ENCODE peak calls at places on chromosomes 5 and 9, in four cellular contexts. One of them, this sample, is unnamed. For H3K36me3, the result is how much of the 10 kb centered on the place peaks cover.

GRCh38 chr9:130021123-130021522 is 21.9 kb downstream of the FNBP1 start:
- DNase-seq in PC-9: peak
- DNase-seq in kidney: no peak
- DNase-seq in heart right ventricle: no peak
- DNase-seq in this sample: no peak

GRCh38 chr9:137405677-137406081 is 17.3 kb downstream of the EXD3 start:
- DNase-seq in PC-9: no peak
- DNase-seq in kidney: peak
- DNase-seq in heart right ventricle: no peak
- DNase-seq in this sample: no peak

GRCh38 chr9:127899200-127899943 is at the start of gene ST6GALNAC6:
- DNase-seq in PC-9: no peak
- DNase-seq in kidney: peak
- DNase-seq in heart right ventricle: peak
- DNase-seq in this sample: peak

GRCh38 chr9:108003551-108003950 is 514.0 kb upstream of the KLF4 start:
- DNase-seq in PC-9: no peak
- DNase-seq in kidney: no peak
- DNase-seq in heart right ventricle: no peak
- DNase-seq in this sample: no peak

GRCh38 chr9:94912700-94913249 is 186.3 kb downstream of the AOPEP start:
- DNase-seq in PC-9: peak
- DNase-seq in kidney: no peak
- DNase-seq in heart right ventricle: peak
- DNase-seq in this sample: no peak

GRCh38 chr5:138773215-138773614 is 20.0 kb downstream of the CTNNA1 start:
- DNase-seq in PC-9: no peak
- DNase-seq in kidney: no peak
- DNase-seq in heart right ventricle: no peak
- DNase-seq in this sample: no peak

GRCh38 chr5:173498286-173498685 is 118.2 kb downstream of the BOD1 start:
- DNase-seq in PC-9: peak
- DNase-seq in kidney: no peak
- DNase-seq in heart right ventricle: peak
- DNase-seq in this sample: no peak

GRCh38 chr5:173094012-173094661 is 38.0 kb downstream of the CREBRF start:
- DNase-seq in PC-9: peak
- DNase-seq in kidney: no peak
- DNase-seq in heart right ventricle: no peak
- DNase-seq in this sample: no peak

GRCh38 chr5:131984945-131985665 is 26.4 kb downstream of the ACSL6 start:
- DNase-seq in PC-9: no peak
- DNase-seq in kidney: peak
- DNase-seq in heart right ventricle: no peak
- DNase-seq in this sample: no peak

GRCh38 chr9:127898433-127899199 is 787 bp downstream of the ST6GALNAC6 start:
- DNase-seq in PC-9: no peak
- DNase-seq in kidney: peak
- DNase-seq in heart right ventricle: peak
- DNase-seq in this sample: peak

GRCh38 chr9:3475300-3476020 is 50.3 kb downstream of the RFX3 start:
- DNase-seq in PC-9: no peak
- DNase-seq in kidney: no peak
- DNase-seq in heart right ventricle: no peak
- DNase-seq in this sample: no peak

GRCh38 chr9:137398561-137399468 is 24.1 kb downstream of the EXD3 start:
- DNase-seq in PC-9: no peak
- DNase-seq in kidney: no peak
- DNase-seq in heart right ventricle: no peak
- DNase-seq in this sample: no peak

GRCh38 chr9:114424126-114424525 is 36.3 kb upstream of the AKNA start:
- DNase-seq in PC-9: no peak
- DNase-seq in kidney: no peak
- DNase-seq in heart right ventricle: no peak
- DNase-seq in this sample: no peak

GRCh38 chr9:78292026-78292425 is 4.9 kb upstream of the PSAT1 start:
- DNase-seq in PC-9: no peak
- DNase-seq in kidney: no peak
- DNase-seq in heart right ventricle: no peak
- DNase-seq in this sample: no peak

GRCh38 chr9:98054376-98054951 is 2.1 kb upstream of the NANS start:
- DNase-seq in PC-9: no peak
- DNase-seq in kidney: peak
- DNase-seq in heart right ventricle: no peak
- DNase-seq in this sample: no peak

GRCh38 chr9:98057095-98057799 is 715 bp downstream of the NANS start:
- DNase-seq in PC-9: no peak
- DNase-seq in kidney: no peak
- DNase-seq in heart right ventricle: no peak
- DNase-seq in this sample: no peak

GRCh38 chr9:98062161-98062560 is 5.6 kb downstream of the NANS start:
- DNase-seq in PC-9: no peak
- DNase-seq in kidney: no peak
- DNase-seq in heart right ventricle: no peak
- DNase-seq in this sample: no peak

DNA sequence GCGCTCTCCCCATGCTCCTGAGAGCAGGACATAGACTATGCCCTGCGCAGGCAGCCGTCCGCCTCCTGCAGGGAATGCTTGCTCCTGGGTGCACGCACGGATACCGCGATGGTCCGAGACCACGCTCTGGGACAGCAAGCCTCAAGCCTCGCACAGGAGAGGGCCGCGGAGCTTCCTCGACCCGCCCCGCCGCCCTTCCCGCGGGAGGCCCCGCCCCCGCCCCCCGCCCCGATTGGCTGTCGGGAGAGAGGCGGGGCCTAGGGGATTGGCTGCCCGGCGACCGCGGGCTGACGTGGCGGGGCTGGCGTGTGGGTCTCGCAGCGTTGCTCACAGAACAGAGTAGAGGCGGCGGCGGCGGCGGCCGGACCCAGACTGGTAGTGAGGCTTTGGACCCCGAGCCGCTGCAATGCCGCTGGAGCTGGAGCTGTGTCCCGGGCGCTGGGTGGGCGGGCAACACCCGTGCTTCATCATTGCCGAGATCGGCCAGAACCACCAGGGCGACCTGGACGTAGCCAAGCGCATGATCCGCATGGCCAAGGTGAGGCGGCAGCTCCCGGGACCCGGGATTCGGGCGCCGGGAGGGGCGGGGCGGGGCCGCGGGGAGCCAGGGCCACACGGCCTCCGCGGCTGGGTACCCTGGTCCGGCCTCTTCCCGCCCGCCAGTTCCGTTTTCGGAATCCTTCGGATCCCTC is at the start of gene NANS:
- DNase-seq in PC-9: peak
- DNase-seq in kidney: peak
- DNase-seq in heart right ventricle: peak
- DNase-seq in this sample: peak
- TF ChIP-seq CTCF in PC-9: no peak
- TF ChIP-seq CTCF in kidney: no peak
- TF ChIP-seq CTCF in heart right ventricle: peak
- TF ChIP-seq CTCF in this sample: no peak

GRCh38 chr5:150848271-150848670 is 1.9 kb downstream of the IRGM start:
- DNase-seq in PC-9: no peak
- DNase-seq in kidney: no peak
- DNase-seq in heart right ventricle: no peak
- DNase-seq in this sample: no peak

GRCh38 chr5:150851039-150851438 is 4.7 kb downstream of the IRGM start:
- DNase-seq in PC-9: no peak
- DNase-seq in kidney: no peak
- DNase-seq in heart right ventricle: no peak
- DNase-seq in this sample: no peak

GRCh38 chr5:150853560-150853959 is 7.2 kb downstream of the IRGM start:
- DNase-seq in PC-9: no peak
- DNase-seq in kidney: no peak
- DNase-seq in heart right ventricle: no peak
- DNase-seq in this sample: no peak
- H3K4me3 ChIP-seq in PC-9: no peak
- H3K4me3 ChIP-seq in kidney: no peak
- H3K4me3 ChIP-seq in heart right ventricle: no peak
- H3K4me3 ChIP-seq in this sample: no peak

GRCh38 chr9:26904671-26905070 is 12.1 kb upstream of the CAAP1 start:
- DNase-seq in PC-9: no peak
- DNase-seq in kidney: no peak
- DNase-seq in heart right ventricle: no peak
- DNase-seq in this sample: no peak
- H3K36me3 ChIP-seq in PC-9: under half
- H3K36me3 ChIP-seq in kidney: under half
- H3K36me3 ChIP-seq in heart right ventricle: under half
- H3K36me3 ChIP-seq in this sample: under half

DNA sequence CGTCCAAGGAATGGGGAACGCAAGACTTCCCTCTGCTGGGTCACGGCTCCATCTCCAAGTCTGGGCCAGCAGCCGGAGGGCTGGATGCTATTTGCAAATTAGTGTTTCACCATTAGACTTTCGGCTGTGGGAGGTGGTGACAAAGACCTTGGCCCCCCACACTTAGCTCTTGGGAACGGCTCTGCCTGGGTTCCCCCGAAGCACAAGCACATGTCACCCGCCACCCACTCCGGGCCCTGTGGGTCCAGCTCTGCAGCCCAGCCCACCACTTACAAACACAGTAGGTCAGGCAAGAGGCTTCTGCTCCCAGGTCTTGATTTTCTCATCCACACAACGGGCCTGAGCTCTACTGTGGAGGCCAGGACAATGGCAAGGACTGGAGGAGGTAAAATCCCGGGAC is 25.8 kb upstream of the TMEM250 start:
- DNase-seq in PC-9: no peak
- DNase-seq in kidney: peak
- DNase-seq in heart right ventricle: no peak
- DNase-seq in this sample: no peak
- TF ChIP-seq CTCF in PC-9: no peak
- TF ChIP-seq CTCF in kidney: no peak
- TF ChIP-seq CTCF in heart right ventricle: no peak
- TF ChIP-seq CTCF in this sample: no peak

DNA sequence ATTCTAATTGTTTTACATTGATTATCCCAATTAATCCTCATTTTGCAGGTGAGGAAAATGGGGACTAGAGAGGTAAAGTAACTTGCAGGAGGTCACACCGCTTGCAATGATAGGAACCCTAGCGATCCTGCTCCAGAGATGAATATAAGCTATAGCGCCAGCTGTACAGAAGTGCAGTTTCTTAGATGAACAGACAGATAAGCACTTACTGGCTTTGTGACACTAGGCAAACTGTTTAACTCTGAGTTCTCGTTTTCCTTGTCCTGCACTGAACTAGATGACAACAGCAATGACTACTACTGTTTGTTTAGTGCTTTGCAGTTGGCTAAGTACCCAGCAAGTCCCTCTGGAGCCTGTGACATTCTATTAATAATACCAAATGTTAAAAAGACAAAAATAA is 11.1 kb downstream of the LHX6 start:
- DNase-seq in PC-9: no peak
- DNase-seq in kidney: no peak
- DNase-seq in heart right ventricle: no peak
- DNase-seq in this sample: no peak
- H3K4me3 ChIP-seq in PC-9: no peak
- H3K4me3 ChIP-seq in kidney: no peak
- H3K4me3 ChIP-seq in heart right ventricle: no peak
- H3K4me3 ChIP-seq in this sample: no peak

GRCh38 chr9:133933426-133934026 is 58.6 kb downstream of the VAV2 start:
- DNase-seq in PC-9: no peak
- DNase-seq in kidney: no peak
- DNase-seq in heart right ventricle: no peak
- DNase-seq in this sample: no peak
- H3K36me3 ChIP-seq in PC-9: under half
- H3K36me3 ChIP-seq in kidney: under half
- H3K36me3 ChIP-seq in heart right ventricle: under half
- H3K36me3 ChIP-seq in this sample: under half

DNA sequence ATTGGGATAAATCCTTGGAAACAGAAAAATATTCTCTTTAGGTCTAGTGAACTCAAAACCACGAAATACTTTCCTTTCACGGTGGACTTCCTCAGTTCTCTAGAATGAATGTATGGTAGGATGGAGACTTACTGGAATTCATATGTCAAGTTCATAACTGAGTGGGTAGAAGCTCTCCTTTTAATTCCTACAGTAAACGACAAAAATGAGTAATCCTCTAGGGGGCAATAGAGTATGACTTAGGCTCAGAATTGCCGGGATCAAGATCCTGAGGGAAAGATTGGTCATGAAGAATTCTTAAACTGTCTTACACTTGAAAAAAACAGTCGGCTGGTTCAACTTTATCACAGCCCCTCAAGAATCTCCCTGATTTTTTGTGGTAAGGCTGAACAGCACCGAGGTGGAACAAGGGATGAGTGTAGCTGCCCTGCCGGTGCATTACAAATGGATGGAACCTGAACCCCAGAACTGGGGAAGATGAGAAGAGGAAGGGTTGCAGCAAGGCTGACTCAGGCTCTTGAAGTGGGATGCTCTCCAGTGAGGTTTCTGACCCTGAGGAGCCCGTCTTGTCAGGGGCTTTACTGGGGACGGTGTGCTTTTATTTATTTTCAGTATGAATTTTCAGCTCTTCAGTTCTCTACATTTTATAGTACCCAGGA is 14.0 kb upstream of the LOX start:
- DNase-seq in PC-9: no peak
- DNase-seq in kidney: no peak
- DNase-seq in heart right ventricle: no peak
- DNase-seq in this sample: no peak
- TF ChIP-seq CTCF in PC-9: peak
- TF ChIP-seq CTCF in kidney: peak
- TF ChIP-seq CTCF in heart right ventricle: peak
- TF ChIP-seq CTCF in this sample: peak

GRCh38 chr5:169636477-169637084 is 494 bp upstream of the DOCK2 start:
- DNase-seq in PC-9: no peak
- DNase-seq in kidney: no peak
- DNase-seq in heart right ventricle: no peak
- DNase-seq in this sample: no peak

GRCh38 chr5:169635933-169636332 is 1.1 kb upstream of the DOCK2 start:
- DNase-seq in PC-9: no peak
- DNase-seq in kidney: no peak
- DNase-seq in heart right ventricle: no peak
- DNase-seq in this sample: no peak

GRCh38 chr5:169637856-169638190 is 748 bp downstream of the DOCK2 start:
- DNase-seq in PC-9: no peak
- DNase-seq in kidney: no peak
- DNase-seq in heart right ventricle: no peak
- DNase-seq in this sample: no peak

GRCh38 chr5:169634606-169635005 is 2.5 kb upstream of the DOCK2 start:
- DNase-seq in PC-9: no peak
- DNase-seq in kidney: no peak
- DNase-seq in heart right ventricle: no peak
- DNase-seq in this sample: no peak

GRCh38 chr5:169637085-169637855 is at the start of gene DOCK2:
- DNase-seq in PC-9: no peak
- DNase-seq in kidney: peak
- DNase-seq in heart right ventricle: peak
- DNase-seq in this sample: peak
- H3K4me3 ChIP-seq in PC-9: no peak
- H3K4me3 ChIP-seq in kidney: no peak
- H3K4me3 ChIP-seq in heart right ventricle: peak
- H3K4me3 ChIP-seq in this sample: peak